ENCODE peak calls at places on chromosomes 12 and 14, in five cellular contexts. T is Panc1, L is hepatocyte, Y is HCT116, W is Karpas-422. J is an unnamed sample.
A peak's percentile ranks its signal among the peaks of the same experiment; 100 is the strongest.

GRCh38 chr12:119700078-119700477 is 32.1 kb downstream of the PRKAB1 start:
- DNase-seq in T (no peak), L (no peak), Y (no peak), W (no peak), J (no peak)

GRCh38 chr12:4002601-4003000 is 129.4 kb upstream of the PARP11 start:
- DNase-seq in T (no peak), L (no peak), Y (no peak), W (no peak), J (no peak)

GRCh38 chr12:49070971-49071370 is 1.2 kb upstream of the RHEBL1 start:
- DNase-seq in T (no peak), L (no peak), Y (no peak), W (no peak), J (no peak)

GRCh38 chr12:2126676-2127406 is 74.1 kb downstream of the CACNA1C start:
- DNase-seq in T (no peak), L (no peak), Y (no peak), W (no peak), J (no peak)

GRCh38 chr12:5507944-5508343 is 76.0 kb downstream of the NTF3 start:
- DNase-seq in T (no peak), L (no peak), Y (no peak), W (no peak), J (no peak)

GRCh38 chr14:100765991-100766390 is 39.3 kb downstream of the DLK1 start:
- DNase-seq in T (no peak), L (no peak), Y (no peak), W (no peak), J (no peak)

GRCh38 chr14:89330236-89331002 is 86.6 kb downstream of the FOXN3 start:
- DNase-seq in T (no peak), L (no peak), Y (no peak), W (no peak), J (peak; percentile 25)

GRCh38 chr12:67650528-67651379 is 2.2 kb downstream of the DYRK2 start:
- DNase-seq in T (no peak), L (no peak), Y (no peak), W (peak; percentile 66), J (peak; percentile 24)

GRCh38 chr12:124916370-124917134 is 2.1 kb upstream of the UBC start:
- DNase-seq in T (no peak), L (peak; percentile 88), Y (peak; percentile 90), W (peak; percentile 78), J (peak; percentile 88)

DNA sequence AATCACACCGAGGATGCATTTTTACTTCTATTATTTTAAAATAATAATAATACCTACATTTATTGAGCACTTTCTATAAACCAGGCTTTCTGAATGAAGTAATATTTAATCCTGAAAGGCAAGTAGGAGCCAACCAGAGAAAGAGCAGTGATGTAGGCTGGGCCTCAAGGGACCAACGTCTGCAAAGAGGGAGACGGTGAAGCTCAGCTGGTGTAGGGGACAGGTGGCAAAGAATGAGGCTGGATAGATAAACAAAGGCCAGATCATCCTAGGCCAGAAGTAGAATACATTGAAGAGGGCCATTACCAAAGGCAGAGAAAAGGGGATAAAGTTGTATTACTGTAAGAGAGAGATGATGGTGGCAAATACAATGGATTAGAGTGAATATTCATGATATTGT is 810 bp upstream of the TMBIM4 start:
- DNase-seq in T (no peak), L (no peak), Y (no peak), W (no peak), J (no peak)
- H3K4me3 ChIP-seq in T (peak overlapping the region; percentile 64), L (no peak overlapping the region), Y (no peak overlapping the region), W (peak overlapping the region; percentile 79), J (no peak overlapping the region)

GRCh38 chr14:49977126-49977841 is 84.4 kb downstream of the ARF6 start:
- DNase-seq in T (no peak), L (no peak), Y (no peak), W (peak; percentile 85), J (no peak)
- H3K27ac ChIP-seq in T (peak overlapping the region; percentile 100), L (peak overlapping the region; percentile 79), Y (peak overlapping the region; percentile 96), W (peak overlapping the region; percentile 77), J (no peak overlapping the region)

DNA sequence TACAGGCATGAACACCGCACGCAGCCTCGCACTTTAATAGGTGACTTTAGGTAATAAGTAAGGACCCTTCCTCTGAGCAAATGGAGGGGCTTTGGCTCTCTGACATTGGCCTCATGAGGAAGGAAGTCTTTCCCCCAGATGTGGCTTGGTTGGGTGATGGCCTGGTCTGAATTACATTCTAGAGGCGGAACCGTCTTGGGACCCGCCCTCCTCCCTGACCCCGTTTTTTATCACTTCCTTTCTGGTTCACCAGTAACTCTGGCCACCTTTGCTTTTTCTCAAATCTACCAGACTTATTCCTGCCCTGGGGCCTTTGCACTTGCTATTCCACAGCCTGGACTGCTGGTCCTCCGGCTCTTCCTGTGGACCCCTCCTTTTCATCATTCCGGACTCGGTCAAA is 13.4 kb downstream of the ALDH2 start:
- DNase-seq in T (no peak), L (no peak), Y (no peak), W (no peak), J (no peak)
- H3K4me1 ChIP-seq in T (peaks cover 10% of the 10 kb centered on the region), L (peaks cover 36% of the 10 kb centered on the region), Y (no peaks in the 10 kb centered on the region), W (peaks cover 12% of the 10 kb centered on the region), J (peaks cover 71% of the 10 kb centered on the region)

GRCh38 chr14:36879558-36879957 is 217.9 kb downstream of the PAX9 start:
- DNase-seq in T (no peak), L (no peak), Y (no peak), W (no peak), J (no peak)

GRCh38 chr14:36884049-36884448 is 222.4 kb downstream of the PAX9 start:
- DNase-seq in T (no peak), L (no peak), Y (no peak), W (no peak), J (no peak)

GRCh38 chr14:36874396-36875138 is 212.9 kb downstream of the PAX9 start:
- DNase-seq in T (no peak), L (no peak), Y (no peak), W (no peak), J (no peak)

DNA sequence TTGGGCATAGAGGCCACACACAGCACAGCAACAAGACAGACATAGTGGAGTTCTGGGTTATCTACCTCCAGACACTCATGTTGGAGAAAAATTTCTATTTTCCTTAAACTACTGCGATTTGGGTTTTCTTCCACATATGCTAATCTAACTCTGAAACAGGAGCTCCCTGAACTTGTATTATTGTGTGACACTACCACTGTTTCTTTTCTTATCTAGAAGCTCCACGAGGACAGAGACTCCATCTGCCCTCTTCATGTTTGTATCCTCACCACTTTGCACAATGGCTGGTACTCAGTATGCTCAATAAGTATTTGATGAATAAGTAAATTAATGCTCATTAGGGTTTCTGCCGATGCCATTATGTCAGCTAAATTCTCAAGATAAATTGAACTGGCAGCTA is 218.6 kb downstream of the PAX9 start:
- DNase-seq in T (no peak), L (no peak), Y (no peak), W (no peak), J (no peak)
- H3K4me3 ChIP-seq in T (no peak overlapping the region), L (no peak overlapping the region), Y (no peak overlapping the region), W (no peak overlapping the region), J (no peak overlapping the region)

J was measured in body of pancreas.